ENCODE peak calls at places on chromosomes 13 and 19, in six cellular contexts. One of them, this sample, is unnamed.

GRCh38 chr13:113562866-113563265 is 21.7 kb upstream of the TFDP1 start:
- DNase-seq in left ventricle myocardium inferior: no peak
- DNase-seq in fibroblast of villous mesenchyme: no peak
- DNase-seq in HCT116: no peak
- DNase-seq in choroid plexus epithelial cell: no peak
- DNase-seq in skeletal muscle cell: no peak
- DNase-seq in this sample: no peak

GRCh38 chr19:40603071-40603718 is 2.0 kb downstream of the LTBP4 start:
- DNase-seq in skeletal muscle cell: no peak
- DNase-seq in HCT116: no peak
- DNase-seq in left ventricle myocardium inferior: no peak
- DNase-seq in choroid plexus epithelial cell: peak
- DNase-seq in fibroblast of villous mesenchyme: peak
- DNase-seq in this sample: no peak

GRCh38 chr19:48842744-48843162 is 6.5 kb upstream of the HSD17B14 start:
- DNase-seq in choroid plexus epithelial cell: peak
- DNase-seq in left ventricle myocardium inferior: no peak
- DNase-seq in skeletal muscle cell: no peak
- DNase-seq in HCT116: peak
- DNase-seq in fibroblast of villous mesenchyme: peak
- DNase-seq in this sample: no peak

GRCh38 chr13:46160474-46161066 is 21.4 kb downstream of the LCP1 start:
- DNase-seq in choroid plexus epithelial cell: peak
- DNase-seq in skeletal muscle cell: no peak
- DNase-seq in HCT116: peak
- DNase-seq in left ventricle myocardium inferior: no peak
- DNase-seq in fibroblast of villous mesenchyme: peak
- DNase-seq in this sample: no peak

GRCh38 chr13:40895715-40896184 is 106.3 kb downstream of the SLC25A15 start:
- DNase-seq in fibroblast of villous mesenchyme: no peak
- DNase-seq in left ventricle myocardium inferior: no peak
- DNase-seq in HCT116: peak
- DNase-seq in choroid plexus epithelial cell: no peak
- DNase-seq in skeletal muscle cell: no peak
- DNase-seq in this sample: no peak

GRCh38 chr19:8335343-8336071 is 7.6 kb downstream of the KANK3 start:
- DNase-seq in skeletal muscle cell: no peak
- DNase-seq in choroid plexus epithelial cell: no peak
- DNase-seq in HCT116: no peak
- DNase-seq in fibroblast of villous mesenchyme: no peak
- DNase-seq in left ventricle myocardium inferior: no peak
- DNase-seq in this sample: no peak

GRCh38 chr13:112767506-112768471 is 78.0 kb downstream of the ATP11A start:
- DNase-seq in skeletal muscle cell: no peak
- DNase-seq in HCT116: no peak
- DNase-seq in choroid plexus epithelial cell: no peak
- DNase-seq in left ventricle myocardium inferior: peak
- DNase-seq in fibroblast of villous mesenchyme: no peak
- DNase-seq in this sample: peak

GRCh38 chr19:49224856-49225255 is 67.3 kb downstream of the TRPM4 start:
- DNase-seq in fibroblast of villous mesenchyme: peak
- DNase-seq in skeletal muscle cell: no peak
- DNase-seq in HCT116: peak
- DNase-seq in choroid plexus epithelial cell: peak
- DNase-seq in left ventricle myocardium inferior: peak
- DNase-seq in this sample: no peak

GRCh38 chr13:43908156-43909126 is 28.7 kb downstream of the LACC1 start:
- DNase-seq in choroid plexus epithelial cell: peak
- DNase-seq in left ventricle myocardium inferior: no peak
- DNase-seq in skeletal muscle cell: peak
- DNase-seq in HCT116: peak
- DNase-seq in fibroblast of villous mesenchyme: peak
- DNase-seq in this sample: no peak

GRCh38 chr19:29483641-29483920 is 42.2 kb upstream of the VSTM2B start:
- DNase-seq in skeletal muscle cell: no peak
- DNase-seq in fibroblast of villous mesenchyme: no peak
- DNase-seq in HCT116: no peak
- DNase-seq in choroid plexus epithelial cell: no peak
- DNase-seq in left ventricle myocardium inferior: no peak
- DNase-seq in this sample: no peak

GRCh38 chr13:51539887-51540286 is 44.4 kb upstream of the WDFY2 start:
- DNase-seq in skeletal muscle cell: peak
- DNase-seq in HCT116: no peak
- DNase-seq in left ventricle myocardium inferior: no peak
- DNase-seq in fibroblast of villous mesenchyme: peak
- DNase-seq in choroid plexus epithelial cell: peak
- DNase-seq in this sample: no peak

GRCh38 chr13:31998131-31998530 is 33.4 kb upstream of the FRY start:
- DNase-seq in HCT116: no peak
- DNase-seq in left ventricle myocardium inferior: no peak
- DNase-seq in choroid plexus epithelial cell: no peak
- DNase-seq in skeletal muscle cell: no peak
- DNase-seq in fibroblast of villous mesenchyme: peak
- DNase-seq in this sample: no peak

DNA sequence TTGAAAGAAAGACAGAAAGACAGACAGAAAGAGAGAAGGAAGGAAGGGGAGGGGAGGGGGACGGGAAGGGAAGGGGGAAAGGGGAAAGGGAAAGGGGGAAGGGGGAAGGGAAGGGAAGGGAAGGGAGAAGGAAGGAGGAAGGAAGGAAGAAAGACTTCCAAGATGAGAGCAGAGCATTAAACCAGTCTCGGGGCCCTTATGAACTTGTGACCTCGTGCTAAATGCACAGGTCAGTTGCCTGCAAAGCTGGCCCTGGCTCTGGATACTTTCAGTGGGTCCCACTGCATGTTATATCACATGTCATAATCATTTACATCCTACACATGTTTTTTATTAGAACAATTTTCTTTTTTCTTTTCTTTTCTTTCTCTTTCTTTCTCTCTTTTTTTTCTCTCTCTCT is 24.2 kb upstream of the ABCC4 start:
- DNase-seq in skeletal muscle cell: no peak
- DNase-seq in HCT116: no peak
- DNase-seq in left ventricle myocardium inferior: no peak
- DNase-seq in choroid plexus epithelial cell: no peak
- DNase-seq in fibroblast of villous mesenchyme: no peak
- DNase-seq in this sample: no peak
- H3K4me3 ChIP-seq in skeletal muscle cell: no peak
- H3K4me3 ChIP-seq in HCT116: no peak
- H3K4me3 ChIP-seq in left ventricle myocardium inferior: no peak
- H3K4me3 ChIP-seq in choroid plexus epithelial cell: no peak
- H3K4me3 ChIP-seq in fibroblast of villous mesenchyme: no peak
- H3K4me3 ChIP-seq in this sample: no peak

GRCh38 chr13:48508001-48508400 is 24.9 kb downstream of the RCBTB2 start:
- DNase-seq in skeletal muscle cell: no peak
- DNase-seq in fibroblast of villous mesenchyme: no peak
- DNase-seq in choroid plexus epithelial cell: no peak
- DNase-seq in HCT116: no peak
- DNase-seq in left ventricle myocardium inferior: no peak
- DNase-seq in this sample: no peak

GRCh38 chr13:48505597-48506091 is 27.2 kb downstream of the RCBTB2 start:
- DNase-seq in choroid plexus epithelial cell: no peak
- DNase-seq in HCT116: no peak
- DNase-seq in skeletal muscle cell: peak
- DNase-seq in fibroblast of villous mesenchyme: no peak
- DNase-seq in left ventricle myocardium inferior: no peak
- DNase-seq in this sample: no peak

GRCh38 chr13:48507024-48507423 is 25.9 kb downstream of the RCBTB2 start:
- DNase-seq in HCT116: no peak
- DNase-seq in left ventricle myocardium inferior: no peak
- DNase-seq in choroid plexus epithelial cell: no peak
- DNase-seq in skeletal muscle cell: no peak
- DNase-seq in fibroblast of villous mesenchyme: no peak
- DNase-seq in this sample: no peak

GRCh38 chr13:48504606-48505369 is 28.1 kb downstream of the RCBTB2 start:
- DNase-seq in left ventricle myocardium inferior: no peak
- DNase-seq in HCT116: no peak
- DNase-seq in fibroblast of villous mesenchyme: no peak
- DNase-seq in choroid plexus epithelial cell: no peak
- DNase-seq in skeletal muscle cell: no peak
- DNase-seq in this sample: no peak

DNA sequence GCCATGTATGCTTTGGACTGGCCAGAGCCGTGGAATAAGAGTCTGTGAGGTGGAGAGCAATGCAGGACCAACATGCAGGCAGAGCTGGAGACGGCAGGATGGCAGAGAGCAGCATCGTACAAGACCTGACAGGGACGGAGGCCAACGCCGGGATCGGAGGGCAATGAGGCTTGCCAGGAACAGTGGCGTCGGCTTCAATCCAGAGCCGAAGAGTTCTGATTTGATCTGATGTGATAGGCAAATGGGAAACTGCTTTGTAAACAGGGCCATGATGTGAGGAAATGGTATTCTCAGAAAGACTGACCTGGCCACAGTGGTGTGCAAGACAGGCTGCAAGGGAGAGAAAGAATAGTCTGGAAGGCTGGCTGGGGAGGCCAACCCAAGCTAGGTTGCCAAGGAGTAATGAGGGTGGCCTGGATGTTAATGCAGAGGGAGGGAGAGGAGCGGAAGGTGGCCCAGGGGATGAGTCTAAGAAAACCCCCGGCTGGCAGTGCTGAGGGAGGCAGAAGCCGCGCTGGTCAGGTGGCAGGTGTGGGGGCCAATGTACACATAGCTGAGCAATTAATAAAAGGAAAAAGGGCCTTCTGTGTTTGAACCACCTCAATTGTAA is 26.7 kb downstream of the RCBTB2 start:
- DNase-seq in skeletal muscle cell: no peak
- DNase-seq in choroid plexus epithelial cell: no peak
- DNase-seq in HCT116: no peak
- DNase-seq in left ventricle myocardium inferior: no peak
- DNase-seq in fibroblast of villous mesenchyme: no peak
- DNase-seq in this sample: no peak
- H3K4me3 ChIP-seq in skeletal muscle cell: no peak
- H3K4me3 ChIP-seq in choroid plexus epithelial cell: no peak
- H3K4me3 ChIP-seq in HCT116: no peak
- H3K4me3 ChIP-seq in left ventricle myocardium inferior: peak
- H3K4me3 ChIP-seq in fibroblast of villous mesenchyme: no peak
- H3K4me3 ChIP-seq in this sample: no peak

GRCh38 chr13:100600915-100601314 is 12.3 kb upstream of the GGACT start:
- DNase-seq in left ventricle myocardium inferior: no peak
- DNase-seq in choroid plexus epithelial cell: peak
- DNase-seq in fibroblast of villous mesenchyme: no peak
- DNase-seq in HCT116: no peak
- DNase-seq in skeletal muscle cell: no peak
- DNase-seq in this sample: no peak

GRCh38 chr13:100601716-100602115 is 13.1 kb upstream of the GGACT start:
- DNase-seq in HCT116: no peak
- DNase-seq in choroid plexus epithelial cell: no peak
- DNase-seq in fibroblast of villous mesenchyme: no peak
- DNase-seq in skeletal muscle cell: no peak
- DNase-seq in left ventricle myocardium inferior: no peak
- DNase-seq in this sample: no peak

GRCh38 chr13:100597253-100597652 is 8.7 kb upstream of the GGACT start:
- DNase-seq in HCT116: no peak
- DNase-seq in fibroblast of villous mesenchyme: no peak
- DNase-seq in skeletal muscle cell: no peak
- DNase-seq in choroid plexus epithelial cell: peak
- DNase-seq in left ventricle myocardium inferior: no peak
- DNase-seq in this sample: no peak

GRCh38 chr13:100602472-100603142 is 14.0 kb upstream of the GGACT start:
- DNase-seq in choroid plexus epithelial cell: no peak
- DNase-seq in HCT116: no peak
- DNase-seq in skeletal muscle cell: no peak
- DNase-seq in fibroblast of villous mesenchyme: peak
- DNase-seq in left ventricle myocardium inferior: no peak
- DNase-seq in this sample: no peak

DNA sequence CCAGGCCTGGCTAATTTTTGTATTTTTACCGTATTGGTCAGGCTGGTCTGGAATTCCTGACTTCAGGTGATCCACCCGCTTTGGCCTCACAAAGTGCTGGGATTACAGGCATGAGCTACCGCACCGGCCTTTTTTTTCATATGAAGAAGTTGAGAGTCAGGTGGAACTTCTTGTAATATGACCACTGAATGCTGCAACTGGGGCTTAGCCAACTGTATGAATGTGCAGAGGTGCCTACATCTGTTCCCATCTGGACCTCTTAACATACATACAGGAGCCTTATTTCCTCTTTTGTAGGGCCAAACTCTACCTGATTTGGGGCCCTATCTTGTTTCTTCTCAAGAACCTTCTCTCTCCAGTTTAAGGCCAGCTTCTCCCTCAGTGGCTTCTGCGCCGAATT is 11.9 kb upstream of the GGACT start:
- DNase-seq in choroid plexus epithelial cell: no peak
- DNase-seq in left ventricle myocardium inferior: no peak
- DNase-seq in skeletal muscle cell: no peak
- DNase-seq in fibroblast of villous mesenchyme: no peak
- DNase-seq in HCT116: no peak
- DNase-seq in this sample: no peak
- H3K4me3 ChIP-seq in choroid plexus epithelial cell: no peak
- H3K4me3 ChIP-seq in left ventricle myocardium inferior: no peak
- H3K4me3 ChIP-seq in skeletal muscle cell: no peak
- H3K4me3 ChIP-seq in fibroblast of villous mesenchyme: no peak
- H3K4me3 ChIP-seq in HCT116: no peak
- H3K4me3 ChIP-seq in this sample: no peak

GRCh38 chr19:21513651-21514050 is 8.2 kb downstream of the ZNF429 start:
- DNase-seq in skeletal muscle cell: no peak
- DNase-seq in choroid plexus epithelial cell: no peak
- DNase-seq in left ventricle myocardium inferior: no peak
- DNase-seq in HCT116: no peak
- DNase-seq in fibroblast of villous mesenchyme: no peak
- DNase-seq in this sample: no peak

DNA sequence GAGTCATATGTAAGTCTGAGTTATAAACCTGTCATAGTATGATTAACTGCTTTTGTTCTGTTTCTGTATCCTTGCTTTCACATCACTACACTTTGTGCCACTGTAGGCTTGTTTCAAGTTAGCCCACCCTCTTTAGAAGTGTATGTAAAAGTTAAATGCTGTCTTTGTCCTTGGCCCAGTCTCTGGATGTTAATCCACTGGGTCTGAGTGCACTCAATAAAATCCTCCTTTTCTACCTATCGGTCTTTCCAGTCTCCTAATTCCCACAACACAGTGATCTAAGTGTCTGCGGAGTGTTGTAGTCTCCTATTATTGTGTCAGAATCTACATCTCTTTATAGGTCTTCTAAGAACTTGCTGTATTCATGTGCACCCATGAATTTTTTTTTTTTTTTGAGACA is 14.1 kb downstream of the ZNF429 start:
- DNase-seq in left ventricle myocardium inferior: no peak
- DNase-seq in HCT116: no peak
- DNase-seq in skeletal muscle cell: no peak
- DNase-seq in choroid plexus epithelial cell: peak
- DNase-seq in fibroblast of villous mesenchyme: peak
- DNase-seq in this sample: no peak
- H3K4me3 ChIP-seq in left ventricle myocardium inferior: no peak
- H3K4me3 ChIP-seq in HCT116: no peak
- H3K4me3 ChIP-seq in skeletal muscle cell: no peak
- H3K4me3 ChIP-seq in choroid plexus epithelial cell: no peak
- H3K4me3 ChIP-seq in fibroblast of villous mesenchyme: no peak
- H3K4me3 ChIP-seq in this sample: peak

GRCh38 chr19:35755550-35756371 is 1.1 kb downstream of the HSPB6 start:
- DNase-seq in choroid plexus epithelial cell: peak
- DNase-seq in left ventricle myocardium inferior: peak
- DNase-seq in fibroblast of villous mesenchyme: peak
- DNase-seq in skeletal muscle cell: peak
- DNase-seq in HCT116: no peak
- DNase-seq in this sample: peak
- H3K4me3 ChIP-seq in choroid plexus epithelial cell: peak
- H3K4me3 ChIP-seq in left ventricle myocardium inferior: peak
- H3K4me3 ChIP-seq in fibroblast of villous mesenchyme: peak
- H3K4me3 ChIP-seq in skeletal muscle cell: peak
- H3K4me3 ChIP-seq in HCT116: no peak
- H3K4me3 ChIP-seq in this sample: no peak

GRCh38 chr19:44476559-44477408 is 23.5 kb downstream of the ZNF180 start:
- DNase-seq in fibroblast of villous mesenchyme: peak
- DNase-seq in skeletal muscle cell: no peak
- DNase-seq in left ventricle myocardium inferior: no peak
- DNase-seq in choroid plexus epithelial cell: peak
- DNase-seq in HCT116: no peak
- DNase-seq in this sample: no peak
- H3K4me3 ChIP-seq in fibroblast of villous mesenchyme: no peak
- H3K4me3 ChIP-seq in skeletal muscle cell: no peak
- H3K4me3 ChIP-seq in left ventricle myocardium inferior: no peak
- H3K4me3 ChIP-seq in choroid plexus epithelial cell: no peak
- H3K4me3 ChIP-seq in HCT116: no peak
- H3K4me3 ChIP-seq in this sample: peak